ENCODE peak calls at places on chromosome 2, in six cellular contexts. F is NAMALWA, Z is NCI-H69, R is fibroblast of pulmonary artery, S is heart left ventricle, B is T-helper 1 cell. U is an unnamed sample.

GRCh38 chr2:71299507-71299906 is 32.1 kb upstream of the ZNF638 start:
- DNase-seq in R (peak; percentile 63), B (no peak), F (peak; percentile 64), Z (peak; percentile 17), S (no peak), U (no peak)

GRCh38 chr2:163774862-163775261 is 39.1 kb upstream of the FIGN start:
- DNase-seq in B (no peak), Z (no peak), S (no peak), R (peak; percentile 88), F (no peak), U (no peak)

GRCh38 chr2:227781841-227782240 is 31.8 kb upstream of the CCL20 start:
- DNase-seq in Z (no peak), B (no peak), S (no peak), R (no peak), F (no peak), U (no peak)

GRCh38 chr2:6071536-6071935 is 379.4 kb downstream of the SOX11 start:
- DNase-seq in S (no peak), R (no peak), B (no peak), F (no peak), Z (peak; percentile 10), U (no peak)

GRCh38 chr2:20436716-20437470 is 10.0 kb upstream of the RHOB start:
- DNase-seq in F (no peak), Z (no peak), S (no peak), B (no peak), R (no peak), U (no peak)

GRCh38 chr2:191018048-191018447 is 4.1 kb upstream of the STAT1 start:
- DNase-seq in S (no peak), B (no peak), Z (no peak), F (no peak), R (no peak), U (no peak)

GRCh38 chr2:5666798-5667197 is 25.4 kb upstream of the SOX11 start:
- DNase-seq in R (no peak), Z (peak; percentile 1), F (no peak), S (no peak), B (no peak), U (no peak)

GRCh38 chr2:12502759-12503158 is 214.0 kb upstream of the TRIB2 start:
- DNase-seq in B (no peak), F (no peak), Z (no peak), S (no peak), R (no peak), U (peak; percentile 64)

GRCh38 chr2:168744844-168745243 is 57.6 kb upstream of the NOSTRIN start:
- DNase-seq in B (no peak), R (no peak), S (no peak), Z (no peak), F (no peak), U (no peak)

GRCh38 chr2:232292395-232293154 is 86.0 kb upstream of the ALPP start:
- DNase-seq in B (no peak), S (peak; percentile 38), R (peak; percentile 71), F (peak; percentile 76), Z (peak; percentile 66), U (peak; percentile 79)